ENCODE peak calls at places on chromosome 1, in ten cellular contexts. One of them, this sample, is unnamed.

GRCh38 chr1:212701910-212702309 is 2.3 kb upstream of the BATF3 start:
- DNase-seq in RWPE2: no peak
- DNase-seq in fibroblast of lung: no peak
- DNase-seq in K562: no peak
- DNase-seq in HFF-Myc: no peak
- DNase-seq in IMR-90: no peak
- DNase-seq in CD4-positive, alpha-beta memory T cell: no peak
- DNase-seq in mucosa of descending colon: no peak
- DNase-seq in uterus: no peak
- DNase-seq in body of pancreas: no peak
- DNase-seq in this sample: no peak

GRCh38 chr1:210747890-210748289 is 386.1 kb downstream of the KCNH1 start:
- DNase-seq in RWPE2: no peak
- DNase-seq in fibroblast of lung: no peak
- DNase-seq in K562: no peak
- DNase-seq in HFF-Myc: no peak
- DNase-seq in IMR-90: no peak
- DNase-seq in CD4-positive, alpha-beta memory T cell: no peak
- DNase-seq in mucosa of descending colon: no peak
- DNase-seq in uterus: no peak
- DNase-seq in body of pancreas: no peak
- DNase-seq in this sample: no peak

GRCh38 chr1:71047635-71048607 is at the start of gene PTGER3:
- DNase-seq in RWPE2: no peak
- DNase-seq in fibroblast of lung: no peak
- DNase-seq in K562: peak
- DNase-seq in HFF-Myc: no peak
- DNase-seq in IMR-90: no peak
- DNase-seq in CD4-positive, alpha-beta memory T cell: peak
- DNase-seq in mucosa of descending colon: peak
- DNase-seq in uterus: peak
- DNase-seq in body of pancreas: peak
- DNase-seq in this sample: no peak

GRCh38 chr1:159222075-159222865 is 17.6 kb downstream of the ACKR1 start:
- DNase-seq in RWPE2: no peak
- DNase-seq in fibroblast of lung: no peak
- DNase-seq in K562: no peak
- DNase-seq in HFF-Myc: no peak
- DNase-seq in IMR-90: no peak
- DNase-seq in CD4-positive, alpha-beta memory T cell: no peak
- DNase-seq in mucosa of descending colon: no peak
- DNase-seq in uterus: no peak
- DNase-seq in body of pancreas: no peak
- DNase-seq in this sample: no peak

GRCh38 chr1:168050307-168050706 is 86.4 kb downstream of the GPR161 start:
- DNase-seq in RWPE2: no peak
- DNase-seq in fibroblast of lung: no peak
- DNase-seq in K562: no peak
- DNase-seq in HFF-Myc: no peak
- DNase-seq in IMR-90: no peak
- DNase-seq in CD4-positive, alpha-beta memory T cell: no peak
- DNase-seq in mucosa of descending colon: no peak
- DNase-seq in uterus: no peak
- DNase-seq in body of pancreas: no peak
- DNase-seq in this sample: no peak

GRCh38 chr1:176051902-176052518 is 155.1 kb downstream of the COP1 start:
- DNase-seq in RWPE2: no peak
- DNase-seq in fibroblast of lung: peak
- DNase-seq in K562: no peak
- DNase-seq in HFF-Myc: no peak
- DNase-seq in IMR-90: peak
- DNase-seq in CD4-positive, alpha-beta memory T cell: no peak
- DNase-seq in mucosa of descending colon: no peak
- DNase-seq in uterus: no peak
- DNase-seq in body of pancreas: no peak
- DNase-seq in this sample: no peak

GRCh38 chr1:204842892-204843291 is 27.8 kb upstream of the NFASC start:
- DNase-seq in RWPE2: no peak
- DNase-seq in fibroblast of lung: no peak
- DNase-seq in K562: no peak
- DNase-seq in HFF-Myc: no peak
- DNase-seq in IMR-90: no peak
- DNase-seq in CD4-positive, alpha-beta memory T cell: no peak
- DNase-seq in mucosa of descending colon: no peak
- DNase-seq in uterus: no peak
- DNase-seq in body of pancreas: no peak
- DNase-seq in this sample: no peak

GRCh38 chr1:150961756-150962155 is 12.9 kb downstream of the CERS2 start:
- DNase-seq in RWPE2: no peak
- DNase-seq in fibroblast of lung: no peak
- DNase-seq in K562: no peak
- DNase-seq in HFF-Myc: no peak
- DNase-seq in IMR-90: no peak
- DNase-seq in CD4-positive, alpha-beta memory T cell: no peak
- DNase-seq in mucosa of descending colon: no peak
- DNase-seq in uterus: no peak
- DNase-seq in body of pancreas: no peak
- DNase-seq in this sample: no peak

GRCh38 chr1:58781541-58782307 is 2.1 kb downstream of the JUN start:
- DNase-seq in RWPE2: peak
- DNase-seq in fibroblast of lung: peak
- DNase-seq in K562: peak
- DNase-seq in HFF-Myc: no peak
- DNase-seq in IMR-90: peak
- DNase-seq in CD4-positive, alpha-beta memory T cell: peak
- DNase-seq in mucosa of descending colon: peak
- DNase-seq in uterus: peak
- DNase-seq in body of pancreas: peak
- DNase-seq in this sample: no peak

GRCh38 chr1:58779059-58779754 is 4.6 kb downstream of the JUN start:
- DNase-seq in RWPE2: no peak
- DNase-seq in fibroblast of lung: peak
- DNase-seq in K562: no peak
- DNase-seq in HFF-Myc: no peak
- DNase-seq in IMR-90: peak
- DNase-seq in CD4-positive, alpha-beta memory T cell: no peak
- DNase-seq in mucosa of descending colon: no peak
- DNase-seq in uterus: no peak
- DNase-seq in body of pancreas: no peak
- DNase-seq in this sample: no peak

GRCh38 chr1:58782308-58783089 is 1.3 kb downstream of the JUN start:
- DNase-seq in RWPE2: peak
- DNase-seq in fibroblast of lung: peak
- DNase-seq in K562: peak
- DNase-seq in HFF-Myc: no peak
- DNase-seq in IMR-90: peak
- DNase-seq in CD4-positive, alpha-beta memory T cell: peak
- DNase-seq in mucosa of descending colon: peak
- DNase-seq in uterus: peak
- DNase-seq in body of pancreas: peak
- DNase-seq in this sample: no peak

GRCh38 chr1:58779837-58780585 is 3.8 kb downstream of the JUN start:
- DNase-seq in RWPE2: peak
- DNase-seq in fibroblast of lung: peak
- DNase-seq in K562: no peak
- DNase-seq in HFF-Myc: no peak
- DNase-seq in IMR-90: peak
- DNase-seq in CD4-positive, alpha-beta memory T cell: peak
- DNase-seq in mucosa of descending colon: peak
- DNase-seq in uterus: peak
- DNase-seq in body of pancreas: peak
- DNase-seq in this sample: peak

GRCh38 chr1:58780586-58781452 is 3.0 kb downstream of the JUN start:
- DNase-seq in RWPE2: no peak
- DNase-seq in fibroblast of lung: peak
- DNase-seq in K562: no peak
- DNase-seq in HFF-Myc: no peak
- DNase-seq in IMR-90: peak
- DNase-seq in CD4-positive, alpha-beta memory T cell: peak
- DNase-seq in mucosa of descending colon: no peak
- DNase-seq in uterus: no peak
- DNase-seq in body of pancreas: peak
- DNase-seq in this sample: no peak
- H3K4me3 ChIP-seq in RWPE2: peak
- H3K4me3 ChIP-seq in fibroblast of lung: peak
- H3K4me3 ChIP-seq in K562: peak
- H3K4me3 ChIP-seq in HFF-Myc: peak
- H3K4me3 ChIP-seq in IMR-90: peak
- H3K4me3 ChIP-seq in CD4-positive, alpha-beta memory T cell: no peak
- H3K4me3 ChIP-seq in mucosa of descending colon: peak
- H3K4me3 ChIP-seq in uterus: peak
- H3K4me3 ChIP-seq in body of pancreas: peak
- H3K4me3 ChIP-seq in this sample: peak

DNA sequence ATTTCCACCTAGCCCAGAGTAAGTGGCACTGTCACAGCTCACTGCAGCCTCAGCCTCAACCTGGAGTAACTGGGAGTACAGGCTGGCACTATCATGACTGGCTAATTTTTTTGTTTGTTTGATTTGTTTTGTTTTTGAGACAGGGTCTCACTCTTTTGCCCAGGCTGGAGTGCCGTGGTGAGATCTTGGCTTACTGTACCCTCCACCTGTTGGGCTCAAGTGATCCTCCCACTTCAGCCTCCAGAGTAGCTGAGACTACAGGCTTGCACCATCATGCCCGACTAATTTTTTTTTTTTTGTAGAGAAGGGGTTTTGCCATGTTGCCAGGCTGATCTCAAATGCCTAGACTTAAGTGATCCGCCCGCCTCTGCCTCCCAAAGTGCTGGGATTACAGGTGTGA is 2.5 kb downstream of the UCK2 start:
- DNase-seq in RWPE2: no peak
- DNase-seq in fibroblast of lung: no peak
- DNase-seq in K562: no peak
- DNase-seq in HFF-Myc: no peak
- DNase-seq in IMR-90: no peak
- DNase-seq in CD4-positive, alpha-beta memory T cell: no peak
- DNase-seq in mucosa of descending colon: no peak
- DNase-seq in uterus: no peak
- DNase-seq in body of pancreas: no peak
- DNase-seq in this sample: no peak
- H3K4me3 ChIP-seq in RWPE2: peak
- H3K4me3 ChIP-seq in fibroblast of lung: peak
- H3K4me3 ChIP-seq in K562: peak
- H3K4me3 ChIP-seq in HFF-Myc: peak
- H3K4me3 ChIP-seq in IMR-90: no peak
- H3K4me3 ChIP-seq in CD4-positive, alpha-beta memory T cell: no peak
- H3K4me3 ChIP-seq in mucosa of descending colon: no peak
- H3K4me3 ChIP-seq in uterus: no peak
- H3K4me3 ChIP-seq in body of pancreas: no peak
- H3K4me3 ChIP-seq in this sample: peak

GRCh38 chr1:110878993-110879392 is 6.0 kb downstream of the CD53 start:
- DNase-seq in RWPE2: no peak
- DNase-seq in fibroblast of lung: no peak
- DNase-seq in K562: no peak
- DNase-seq in HFF-Myc: no peak
- DNase-seq in IMR-90: no peak
- DNase-seq in CD4-positive, alpha-beta memory T cell: no peak
- DNase-seq in mucosa of descending colon: no peak
- DNase-seq in uterus: no peak
- DNase-seq in body of pancreas: no peak
- DNase-seq in this sample: no peak

GRCh38 chr1:110875216-110875731 is 2.3 kb downstream of the CD53 start:
- DNase-seq in RWPE2: no peak
- DNase-seq in fibroblast of lung: no peak
- DNase-seq in K562: peak
- DNase-seq in HFF-Myc: no peak
- DNase-seq in IMR-90: no peak
- DNase-seq in CD4-positive, alpha-beta memory T cell: peak
- DNase-seq in mucosa of descending colon: no peak
- DNase-seq in uterus: no peak
- DNase-seq in body of pancreas: no peak
- DNase-seq in this sample: no peak

GRCh38 chr1:110877364-110877763 is 4.4 kb downstream of the CD53 start:
- DNase-seq in RWPE2: no peak
- DNase-seq in fibroblast of lung: no peak
- DNase-seq in K562: peak
- DNase-seq in HFF-Myc: no peak
- DNase-seq in IMR-90: no peak
- DNase-seq in CD4-positive, alpha-beta memory T cell: no peak
- DNase-seq in mucosa of descending colon: no peak
- DNase-seq in uterus: no peak
- DNase-seq in body of pancreas: no peak
- DNase-seq in this sample: no peak

GRCh38 chr1:110877776-110878175 is 4.8 kb downstream of the CD53 start:
- DNase-seq in RWPE2: no peak
- DNase-seq in fibroblast of lung: no peak
- DNase-seq in K562: no peak
- DNase-seq in HFF-Myc: no peak
- DNase-seq in IMR-90: no peak
- DNase-seq in CD4-positive, alpha-beta memory T cell: no peak
- DNase-seq in mucosa of descending colon: no peak
- DNase-seq in uterus: no peak
- DNase-seq in body of pancreas: no peak
- DNase-seq in this sample: no peak

GRCh38 chr1:110876748-110877341 is 3.9 kb downstream of the CD53 start:
- DNase-seq in RWPE2: no peak
- DNase-seq in fibroblast of lung: no peak
- DNase-seq in K562: no peak
- DNase-seq in HFF-Myc: no peak
- DNase-seq in IMR-90: no peak
- DNase-seq in CD4-positive, alpha-beta memory T cell: no peak
- DNase-seq in mucosa of descending colon: no peak
- DNase-seq in uterus: no peak
- DNase-seq in body of pancreas: no peak
- DNase-seq in this sample: no peak
- H3K4me3 ChIP-seq in RWPE2: no peak
- H3K4me3 ChIP-seq in fibroblast of lung: no peak
- H3K4me3 ChIP-seq in K562: no peak
- H3K4me3 ChIP-seq in HFF-Myc: no peak
- H3K4me3 ChIP-seq in IMR-90: no peak
- H3K4me3 ChIP-seq in CD4-positive, alpha-beta memory T cell: peak
- H3K4me3 ChIP-seq in mucosa of descending colon: no peak
- H3K4me3 ChIP-seq in uterus: no peak
- H3K4me3 ChIP-seq in body of pancreas: no peak
- H3K4me3 ChIP-seq in this sample: no peak

GRCh38 chr1:195902779-195903178 is 705.5 kb downstream of the KCNT2 start:
- DNase-seq in RWPE2: no peak
- DNase-seq in fibroblast of lung: no peak
- DNase-seq in K562: no peak
- DNase-seq in HFF-Myc: no peak
- DNase-seq in IMR-90: no peak
- DNase-seq in CD4-positive, alpha-beta memory T cell: no peak
- DNase-seq in mucosa of descending colon: no peak
- DNase-seq in uterus: no peak
- DNase-seq in body of pancreas: no peak
- DNase-seq in this sample: no peak

GRCh38 chr1:195909061-195909460 is 699.2 kb downstream of the KCNT2 start:
- DNase-seq in RWPE2: no peak
- DNase-seq in fibroblast of lung: peak
- DNase-seq in K562: no peak
- DNase-seq in HFF-Myc: no peak
- DNase-seq in IMR-90: peak
- DNase-seq in CD4-positive, alpha-beta memory T cell: no peak
- DNase-seq in mucosa of descending colon: no peak
- DNase-seq in uterus: no peak
- DNase-seq in body of pancreas: no peak
- DNase-seq in this sample: no peak

GRCh38 chr1:195903203-195903602 is 705.0 kb downstream of the KCNT2 start:
- DNase-seq in RWPE2: no peak
- DNase-seq in fibroblast of lung: no peak
- DNase-seq in K562: no peak
- DNase-seq in HFF-Myc: no peak
- DNase-seq in IMR-90: no peak
- DNase-seq in CD4-positive, alpha-beta memory T cell: no peak
- DNase-seq in mucosa of descending colon: no peak
- DNase-seq in uterus: no peak
- DNase-seq in body of pancreas: no peak
- DNase-seq in this sample: no peak

DNA sequence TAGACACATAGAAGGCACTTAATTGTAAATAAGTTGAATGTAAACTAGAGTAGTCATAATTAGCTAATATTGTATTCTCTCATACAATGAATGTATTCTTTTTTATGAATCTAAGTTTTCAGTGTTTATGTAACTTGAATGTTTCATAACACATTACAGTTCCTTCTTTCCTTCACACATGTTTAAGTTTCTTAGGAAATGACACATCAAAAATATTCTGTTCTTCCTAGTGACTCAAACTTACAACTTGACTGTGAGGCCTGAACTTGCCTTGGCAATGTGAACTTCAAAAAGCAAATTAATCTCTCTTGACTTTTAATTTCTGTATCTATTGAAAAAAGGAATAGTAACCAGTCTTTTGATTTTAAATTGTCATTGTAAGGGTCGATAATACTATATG is 700.1 kb downstream of the KCNT2 start:
- DNase-seq in RWPE2: no peak
- DNase-seq in fibroblast of lung: peak
- DNase-seq in K562: no peak
- DNase-seq in HFF-Myc: no peak
- DNase-seq in IMR-90: peak
- DNase-seq in CD4-positive, alpha-beta memory T cell: no peak
- DNase-seq in mucosa of descending colon: no peak
- DNase-seq in uterus: no peak
- DNase-seq in body of pancreas: no peak
- DNase-seq in this sample: no peak
- H3K4me3 ChIP-seq in RWPE2: no peak
- H3K4me3 ChIP-seq in fibroblast of lung: no peak
- H3K4me3 ChIP-seq in K562: no peak
- H3K4me3 ChIP-seq in HFF-Myc: no peak
- H3K4me3 ChIP-seq in IMR-90: no peak
- H3K4me3 ChIP-seq in CD4-positive, alpha-beta memory T cell: no peak
- H3K4me3 ChIP-seq in mucosa of descending colon: no peak
- H3K4me3 ChIP-seq in uterus: no peak
- H3K4me3 ChIP-seq in body of pancreas: no peak
- H3K4me3 ChIP-seq in this sample: no peak